ENCODE peak calls at places on chromosome 7, in four cellular contexts. P is K562, E is SK-N-SH, Q is HepG2. D is an unnamed sample.

GRCh38 chr7:84354866-84355265 is 160.3 kb upstream of the SEMA3A start:
- DNase-seq in P (no peak), E (no peak), Q (no peak), D (no peak)

GRCh38 chr7:2807846-2808772 is 36.0 kb downstream of the GNA12 start:
- DNase-seq in P (no peak), E (no peak), Q (no peak), D (no peak)

GRCh38 chr7:140176271-140176701 is 497 bp downstream of the KDM7A start:
- DNase-seq in P (no peak), E (peak; percentile 80), Q (no peak), D (no peak)

GRCh38 chr7:51222916-51223315 is 93.7 kb downstream of the COBL start:
- DNase-seq in P (no peak), E (no peak), Q (no peak), D (no peak)

GRCh38 chr7:135169141-135169935 is 1.2 kb downstream of the CYREN start:
- DNase-seq in P (peak; percentile 89), E (peak; percentile 65), Q (peak; percentile 65), D (peak; percentile 71)

GRCh38 chr7:52838981-52839411 is 196.4 kb upstream of the POM121L12 start:
- DNase-seq in P (no peak), E (no peak), Q (no peak), D (no peak)

GRCh38 chr7:114026486-114027089 is 107.8 kb upstream of the PPP1R3A start:
- DNase-seq in P (peak; percentile 80), E (peak; percentile 28), Q (peak; percentile 63), D (no peak)

GRCh38 chr7:78499966-78500365 is 701.4 kb downstream of the PHTF2 start:
- DNase-seq in P (no peak), E (no peak), Q (no peak), D (no peak)

GRCh38 chr7:51569581-51569980 is 253.0 kb upstream of the COBL start:
- DNase-seq in P (no peak), E (no peak), Q (no peak), D (no peak)

GRCh38 chr7:83001362-83002040 is 161.2 kb downstream of the PCLO start:
- DNase-seq in P (no peak), E (no peak), Q (no peak), D (no peak)

GRCh38 chr7:142891490-142892082 is 6.0 kb upstream of the TRPV6 start:
- DNase-seq in P (no peak), E (no peak), Q (no peak), D (no peak)

GRCh38 chr7:99392659-99393362 is 15.6 kb downstream of the PDAP1 start:
- DNase-seq in P (peak; percentile 85), E (peak; percentile 95), Q (no peak), D (peak; percentile 86)

GRCh38 chr7:11082552-11083213 is 109.0 kb downstream of the PHF14 start:
- DNase-seq in P (peak; percentile 6), E (no peak), Q (peak; percentile 75), D (no peak)

GRCh38 chr7:2735744-2736143 is 47.7 kb downstream of the AMZ1 start:
- DNase-seq in P (no peak), E (no peak), Q (no peak), D (peak; percentile 8)

GRCh38 chr7:155487509-155488482 is 29.9 kb downstream of the EN2 start:
- DNase-seq in P (no peak), E (no peak), Q (no peak), D (no peak)

GRCh38 chr7:141838581-141838980 is 2.7 kb downstream of the PRSS37 start:
- DNase-seq in P (peak; percentile 77), E (no peak), Q (no peak), D (no peak)

GRCh38 chr7:36967387-36967786 is 243.1 kb upstream of the AOAH start:
- DNase-seq in P (peak; percentile 62), E (peak; percentile 79), Q (peak; percentile 79), D (peak; percentile 65)

GRCh38 chr7:82859106-82859850 is 303.4 kb downstream of the PCLO start:
- DNase-seq in P (no peak), E (no peak), Q (no peak), D (no peak)

GRCh38 chr7:50557114-50557513 is 8.1 kb downstream of the DDC start:
- DNase-seq in P (no peak), E (no peak), Q (no peak), D (no peak)

GRCh38 chr7:141558544-141559183 is 7.5 kb downstream of the AGK start:
- DNase-seq in P (no peak), E (no peak), Q (no peak), D (no peak)

GRCh38 chr7:8129323-8129659 is 132.7 kb downstream of the ICA1 start:
- DNase-seq in P (no peak), E (no peak), Q (no peak), D (no peak)

GRCh38 chr7:87003872-87004798 is 55.3 kb downstream of the ELAPOR2 start:
- DNase-seq in P (peak; percentile 86), E (peak; percentile 43), Q (no peak), D (no peak)

GRCh38 chr7:39384386-39384785 is 181.8 kb upstream of the YAE1 start:
- DNase-seq in P (no peak), E (no peak), Q (no peak), D (no peak)

GRCh38 chr7:15685358-15686181 is 913 bp downstream of the MEOX2 start:
- DNase-seq in P (no peak), E (peak; percentile 16), Q (no peak), D (peak; percentile 57)

GRCh38 chr7:54615545-54615944 is 73.4 kb downstream of the VSTM2A start:
- DNase-seq in P (no peak), E (no peak), Q (no peak), D (no peak)

GRCh38 chr7:116340201-116340847 is 130.0 kb downstream of the TES start:
- DNase-seq in P (no peak), E (no peak), Q (no peak), D (no peak)

GRCh38 chr7:28180364-28181147 is at the start of gene JAZF1:
- DNase-seq in P (peak; percentile 37), E (peak; percentile 93), Q (no peak), D (peak; percentile 80)

GRCh38 chr7:160958-161725 is 31.2 kb upstream of the FAM20C start:
- DNase-seq in P (no peak), E (peak; percentile 48), Q (no peak), D (no peak)

GRCh38 chr7:106652909-106653308 is 8.0 kb downstream of the CCDC71L start:
- DNase-seq in P (no peak), E (no peak), Q (no peak), D (no peak)

GRCh38 chr7:76198202-76198601 is 3.5 kb upstream of the SRRM3 start:
- DNase-seq in P (no peak), E (no peak), Q (no peak), D (peak; percentile 59)

GRCh38 chr7:44491229-44491628 is 771 bp upstream of the NUDCD3 start:
- DNase-seq in P (no peak), E (no peak), Q (no peak), D (no peak)

GRCh38 chr7:1226155-1226901 is 6.3 kb upstream of the UNCX start:
- DNase-seq in P (no peak), E (no peak), Q (no peak), D (peak; percentile 29)

GRCh38 chr7:22859676-22860290 is 37.1 kb upstream of the TOMM7 start:
- DNase-seq in P (no peak), E (no peak), Q (peak; percentile 30), D (no peak)

GRCh38 chr7:54839538-54840213 is 80.7 kb upstream of the SEC61G start:
- DNase-seq in P (peak; percentile 13), E (peak; percentile 78), Q (peak; percentile 20), D (peak; percentile 78)

GRCh38 chr7:523436-524336 is 4.0 kb upstream of the PDGFA start:
- DNase-seq in P (peak; percentile 73), E (no peak), Q (no peak), D (no peak)

GRCh38 chr7:447523-447922 is 72.1 kb downstream of the PDGFA start:
- DNase-seq in P (peak; percentile 39), E (no peak), Q (no peak), D (no peak)

DNA sequence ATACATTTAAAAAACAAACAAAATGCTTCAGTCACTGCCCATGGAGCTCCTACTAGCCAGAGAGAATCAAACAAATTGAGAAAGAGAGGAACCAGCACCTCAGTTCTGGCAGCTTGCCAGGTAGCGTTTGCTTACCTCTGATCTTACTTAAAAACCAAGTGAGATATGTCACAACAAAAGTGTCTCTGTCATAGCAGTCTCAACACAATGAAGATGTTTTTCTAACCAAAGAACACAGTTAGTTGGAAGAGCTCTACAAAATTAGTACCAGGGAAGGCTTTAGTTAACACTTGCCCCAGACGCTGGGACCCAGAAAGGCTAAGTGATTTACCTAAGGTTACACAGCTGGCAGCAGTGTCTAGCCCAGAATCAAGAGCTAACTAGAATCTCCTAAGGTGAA is 3.4 kb downstream of the DOCK4 start:
- DNase-seq in P (peak; percentile 41), E (peak; percentile 30), Q (peak; percentile 84), D (no peak)
- TF ChIP-seq FOXJ3 in P (no peak), E (no peak), Q (no peak), D (no peak)

DNA sequence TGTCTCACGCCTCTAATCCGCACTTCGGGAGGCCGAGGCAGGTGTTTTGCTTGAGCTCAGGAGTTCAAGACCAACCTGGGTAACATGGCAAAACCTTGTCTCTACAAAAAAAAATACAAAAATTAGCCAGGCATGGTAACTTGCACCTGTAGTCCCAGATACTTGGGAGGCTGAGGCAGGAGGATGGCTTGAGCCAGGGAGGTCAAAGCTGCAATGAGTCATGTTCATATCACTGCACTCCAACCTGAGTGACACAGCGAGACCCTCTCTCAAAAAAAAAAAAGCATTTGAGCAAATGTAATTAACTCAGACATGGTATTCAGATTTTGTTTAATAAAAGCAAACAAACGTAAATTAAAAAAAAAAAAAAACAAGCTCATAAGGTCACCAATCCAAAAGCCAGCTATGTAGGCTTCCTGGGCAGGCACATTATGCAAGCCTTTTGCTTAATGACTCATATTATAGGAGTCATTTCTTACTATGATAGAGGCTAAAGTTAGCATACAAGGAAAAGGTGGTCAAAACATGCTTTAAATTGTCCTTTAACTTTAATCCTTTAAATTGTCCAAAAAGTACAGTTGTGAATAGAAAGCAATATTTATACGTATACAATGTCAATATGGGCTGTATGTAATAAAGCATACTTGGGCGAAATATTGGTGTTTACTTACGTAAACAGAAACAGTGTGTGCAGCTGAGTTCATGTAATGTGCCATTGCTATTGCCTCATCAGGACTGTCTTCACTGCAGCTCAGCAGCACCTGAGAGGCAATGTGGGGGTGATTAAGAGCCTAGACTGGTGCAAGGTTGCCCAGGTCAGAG is 13.0 kb downstream of the AKR1D1 start:
- DNase-seq in P (no peak), E (no peak), Q (peak; percentile 48), D (no peak)
- TF ChIP-seq FOXJ3 in P (no peak), E (no peak), Q (peak; percentile 88), D (no peak)

DNA sequence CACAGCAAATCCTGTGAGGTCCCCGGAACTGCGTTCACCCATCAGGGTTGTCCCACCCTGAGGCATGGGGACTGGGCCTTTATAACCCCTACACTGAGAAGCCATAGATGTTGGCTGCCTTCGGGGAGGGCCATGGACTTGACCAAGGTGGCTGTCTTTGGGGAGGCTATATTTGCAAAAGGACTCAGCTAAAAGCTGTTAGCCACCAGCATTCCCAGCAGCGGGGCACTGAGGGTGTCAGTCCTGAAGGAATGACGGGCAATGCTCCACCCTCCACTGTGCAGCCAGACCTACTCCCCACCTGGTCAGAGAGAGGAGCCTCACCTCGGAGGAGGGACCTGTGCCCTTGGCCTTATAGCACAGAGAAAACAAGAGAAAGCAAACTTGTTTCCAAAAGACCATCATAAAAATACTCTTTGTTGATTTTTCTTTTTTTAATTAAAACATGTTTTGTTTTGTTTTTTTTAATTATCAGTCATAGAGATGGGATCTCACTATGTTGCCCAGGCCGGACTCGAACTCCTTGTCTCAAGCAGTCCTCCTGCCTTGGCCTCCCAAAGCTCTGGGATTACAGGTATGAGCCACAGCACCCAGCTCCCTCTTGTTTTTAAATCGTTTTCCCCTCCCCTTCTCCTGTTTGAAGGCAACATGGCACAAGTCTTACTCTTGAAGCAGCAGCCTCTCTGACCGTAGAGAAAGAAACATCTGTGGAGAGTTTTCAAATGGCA is 26.7 kb upstream of the CUX1 start:
- DNase-seq in P (no peak), E (no peak), Q (no peak), D (no peak)
- TF ChIP-seq FOXJ3 in P (no peak), E (no peak), Q (no peak), D (no peak)

GRCh38 chr7:66145404-66145843 is 30.8 kb downstream of the CRCP start:
- DNase-seq in P (no peak), E (peak; percentile 60), Q (no peak), D (no peak)
- TF ChIP-seq FOXJ3 in P (no peak), E (no peak), Q (no peak), D (no peak)